ENCODE peak calls at places on chromosomes 1 and 21, in ten cellular contexts. P is activated CD8-positive, alpha-beta memory T cell treated with anti-CD3 and anti-CD28 coated beads for 48 hours; M is AG04450; G is breast epithelium; J is cardiac fibroblast; C is NCI-H1092; I is amniotic stem cell; N is stimulated activated CD4-positive, alpha-beta T cell treated with anti-CD3 and anti-CD28 coated beads, Interleukin-2, amount 100 ng/mL, for 48 hours; F is OCI-M1; K is HS-27A. L is an unnamed sample.

GRCh38 chr1:61388586-61388985 is 306.2 kb downstream of the NFIA start:
- DNase-seq in P (no peak), M (no peak), G (no peak), J (peak), C (no peak), I (no peak), N (no peak), F (no peak), K (peak), L (no peak)

GRCh38 chr1:35454616-35455015 is 102.6 kb downstream of the KIAA0319L start:
- DNase-seq in P (no peak), M (peak), G (no peak), J (peak), C (no peak), I (no peak), N (no peak), F (no peak), K (no peak), L (no peak)

GRCh38 chr1:67791261-67791660 is 42.0 kb downstream of the GNG12 start:
- DNase-seq in P (no peak), M (no peak), G (no peak), J (peak), C (no peak), I (no peak), N (no peak), F (no peak), K (no peak), L (no peak)

GRCh38 chr1:48526045-48526714 is 54.2 kb upstream of the SPATA6 start:
- DNase-seq in P (no peak), M (no peak), G (no peak), J (peak), C (peak), I (no peak), N (no peak), F (no peak), K (no peak), L (peak)

GRCh38 chr1:3640113-3640932 is 9.6 kb downstream of the WRAP73 start:
- DNase-seq in P (no peak), M (no peak), G (peak), J (no peak), C (no peak), I (no peak), N (no peak), F (no peak), K (no peak), L (no peak)

GRCh38 chr1:34164510-34165381 is at the start of gene CSMD2:
- DNase-seq in P (no peak), M (peak), G (no peak), J (peak), C (peak), I (peak), N (no peak), F (no peak), K (no peak), L (peak)

GRCh38 chr1:70222716-70223235 is 1.6 kb downstream of the SRSF11 start:
- DNase-seq in P (no peak), M (no peak), G (no peak), J (no peak), C (no peak), I (no peak), N (no peak), F (peak), K (no peak), L (no peak)

GRCh38 chr1:232367293-232367692 is 262.6 kb downstream of the SIPA1L2 start:
- DNase-seq in P (no peak), M (no peak), G (no peak), J (peak), C (no peak), I (no peak), N (no peak), F (no peak), K (no peak), L (peak)

GRCh38 chr1:225738763-225739162 is 38.9 kb upstream of the SRP9 start:
- DNase-seq in P (no peak), M (no peak), G (no peak), J (no peak), C (no peak), I (no peak), N (no peak), F (no peak), K (no peak), L (no peak)

GRCh38 chr21:43274946-43275310 is 106.1 kb downstream of the CRYAA start:
- DNase-seq in P (no peak), M (no peak), G (no peak), J (no peak), C (no peak), I (no peak), N (no peak), F (no peak), K (no peak), L (no peak)

GRCh38 chr1:11731719-11732283 is 4.1 kb upstream of the AGTRAP start:
- DNase-seq in P (no peak), M (peak), G (peak), J (peak), C (peak), I (no peak), N (no peak), F (peak), K (no peak), L (peak)

GRCh38 chr1:228146761-228147693 is 2.7 kb upstream of the GJC2 start:
- DNase-seq in P (no peak), M (no peak), G (no peak), J (no peak), C (no peak), I (no peak), N (no peak), F (no peak), K (no peak), L (no peak)

GRCh38 chr21:36910581-36911307 is 55.7 kb downstream of the HLCS start:
- DNase-seq in P (no peak), M (peak), G (no peak), J (peak), C (peak), I (no peak), N (no peak), F (no peak), K (no peak), L (no peak)

GRCh38 chr1:28374297-28374696 is 4.8 kb downstream of the PHACTR4 start:
- DNase-seq in P (no peak), M (no peak), G (no peak), J (peak), C (no peak), I (no peak), N (no peak), F (no peak), K (no peak), L (no peak)

GRCh38 chr1:11337536-11338350 is 64.7 kb downstream of the UBIAD1 start:
- DNase-seq in P (peak), M (no peak), G (no peak), J (peak), C (peak), I (no peak), N (peak), F (peak), K (no peak), L (peak)

GRCh38 chr1:167629681-167630567 is at the start of gene RCSD1:
- DNase-seq in P (peak), M (no peak), G (no peak), J (no peak), C (no peak), I (no peak), N (peak), F (no peak), K (no peak), L (no peak)

GRCh38 chr21:17231771-17232170 is 281.1 kb upstream of the CXADR start:
- DNase-seq in P (no peak), M (no peak), G (no peak), J (no peak), C (no peak), I (no peak), N (no peak), F (peak), K (no peak), L (no peak)

GRCh38 chr21:16117851-16118592 is 388.2 kb downstream of the USP25 start:
- DNase-seq in P (no peak), M (peak), G (no peak), J (peak), C (no peak), I (peak), N (no peak), F (no peak), K (peak), L (peak)

GRCh38 chr1:47784294-47784650 is 212.9 kb downstream of the TRABD2B start:
- DNase-seq in P (no peak), M (no peak), G (no peak), J (no peak), C (no peak), I (no peak), N (no peak), F (no peak), K (no peak), L (no peak)

GRCh38 chr1:154304664-154305337 is 16.1 kb upstream of the AQP10 start:
- DNase-seq in P (peak), M (no peak), G (no peak), J (peak), C (no peak), I (no peak), N (no peak), F (no peak), K (no peak), L (no peak)

GRCh38 chr1:2193514-2194251 is 889 bp downstream of the FAAP20 start:
- DNase-seq in P (no peak), M (no peak), G (no peak), J (no peak), C (no peak), I (no peak), N (no peak), F (no peak), K (no peak), L (peak)

GRCh38 chr1:85278853-85279314 is 2.5 kb upstream of the BCL10 start:
- DNase-seq in P (no peak), M (peak), G (no peak), J (peak), C (no peak), I (peak), N (peak), F (peak), K (no peak), L (no peak)

GRCh38 chr1:60571811-60572210 is 498.2 kb upstream of the C1orf87 start:
- DNase-seq in P (no peak), M (no peak), G (no peak), J (peak), C (no peak), I (no peak), N (no peak), F (no peak), K (no peak), L (no peak)

GRCh38 chr1:235831148-235831547 is 35.6 kb downstream of the LYST start:
- DNase-seq in P (peak), M (no peak), G (no peak), J (peak), C (no peak), I (no peak), N (peak), F (peak), K (no peak), L (no peak)

GRCh38 chr1:26555550-26555981 is 26.0 kb downstream of the RPS6KA1 start:
- DNase-seq in P (no peak), M (no peak), G (no peak), J (peak), C (no peak), I (no peak), N (no peak), F (no peak), K (no peak), L (no peak)

GRCh38 chr1:14693996-14694395 is 95.5 kb downstream of the KAZN start:
- DNase-seq in P (no peak), M (no peak), G (no peak), J (no peak), C (no peak), I (no peak), N (no peak), F (no peak), K (no peak), L (no peak)

GRCh38 chr1:8816831-8817412 is 518 bp downstream of the RERE start:
- DNase-seq in P (no peak), M (no peak), G (no peak), J (peak), C (no peak), I (no peak), N (peak), F (peak), K (no peak), L (peak)

L was measured in DMS79 treated with DMSO at 0.1 percent for 48 hours.